ENCODE peak calls at places on chromosomes 6 and 20, in four cellular contexts. Z, N, M and C are unnamed samples.

GRCh38 chr6:126640356-126640755 is 300.4 kb downstream of the CENPW start:
- DNase-seq in Z (no peak), M (no peak), N (no peak), C (no peak)

GRCh38 chr20:63932606-63933160 is 23.5 kb downstream of the UCKL1 start:
- DNase-seq in Z (no peak), N (no peak), M (no peak), C (no peak)

GRCh38 chr6:110511401-110511800 is 35.0 kb upstream of the SLC22A16 start:
- DNase-seq in Z (no peak), N (no peak), M (peak), C (no peak)

GRCh38 chr6:156825475-156825874 is 48.3 kb downstream of the ARID1B start:
- DNase-seq in Z (no peak), N (no peak), M (no peak), C (no peak)

GRCh38 chr20:364905-365794 is 15.4 kb upstream of the TRIB3 start:
- DNase-seq in M (peak), Z (no peak), N (peak), C (no peak)

GRCh38 chr6:108598316-108598863 is 37.7 kb downstream of the FOXO3 start:
- DNase-seq in M (peak), N (peak), Z (peak), C (peak)

GRCh38 chr6:17629824-17630510 is 29.9 kb downstream of the FAM8A1 start:
- DNase-seq in M (no peak), N (no peak), Z (no peak), C (no peak)

GRCh38 chr6:56040271-56040670 is 164.9 kb upstream of the BMP5 start:
- DNase-seq in M (peak), N (peak), Z (no peak), C (no peak)

GRCh38 chr20:58160451-58161051 is 67.9 kb downstream of the ANKRD60 start:
- DNase-seq in M (no peak), N (peak), Z (no peak), C (no peak)

GRCh38 chr20:12936524-12936923 is 72.2 kb upstream of the SPTLC3 start:
- DNase-seq in M (peak), N (no peak), Z (no peak), C (no peak)

GRCh38 chr6:88840806-88841539 is 122.4 kb downstream of the RNGTT start:
- DNase-seq in N (peak), Z (no peak), M (no peak), C (no peak)

GRCh38 chr20:15857131-15857784 is 716.0 kb downstream of the KIF16B start:
- DNase-seq in M (no peak), Z (peak), N (no peak), C (peak)

GRCh38 chr20:10495173-10495572 is 60.1 kb downstream of the SLX4IP start:
- DNase-seq in N (no peak), M (no peak), Z (no peak), C (no peak)

GRCh38 chr6:32439708-32440214 is at the start of gene HLA-DRA:
- DNase-seq in Z (peak), N (peak), M (peak), C (peak)

GRCh38 chr6:108560463-108561308 is at the start of gene FOXO3:
- DNase-seq in M (peak), Z (no peak), N (peak), C (peak)

GRCh38 chr20:6886065-6886729 is 118.7 kb downstream of the BMP2 start:
- DNase-seq in N (no peak), M (no peak), Z (no peak), C (no peak)

GRCh38 chr6:130885392-130886192 is 58.4 kb downstream of the SMLR1 start:
- DNase-seq in Z (peak), N (peak), M (peak), C (peak)

GRCh38 chr20:37382539-37383120 is 36.7 kb downstream of the SRC start:
- DNase-seq in N (no peak), M (no peak), Z (no peak), C (no peak)

GRCh38 chr6:163652328-163652727 is 237.8 kb downstream of the QKI start:
- DNase-seq in M (no peak), Z (no peak), N (no peak), C (no peak)

GRCh38 chr6:108982154-108983113 is 112.2 kb downstream of the SESN1 start:
- DNase-seq in N (no peak), Z (no peak), M (no peak), C (no peak)

GRCh38 chr6:7390218-7390878 is 740 bp downstream of the RIOK1 start:
- DNase-seq in N (peak), Z (peak), M (no peak), C (no peak)

GRCh38 chr20:47790032-47790965 is 5.0 kb upstream of the SULF2 start:
- DNase-seq in Z (no peak), M (peak), N (peak), C (no peak)

GRCh38 chr6:158911746-158912158 is 88.2 kb downstream of the RSPH3 start:
- DNase-seq in N (no peak), Z (peak), M (peak), C (peak)

GRCh38 chr20:5835234-5835845 is 85.1 kb downstream of the SHLD1 start:
- DNase-seq in M (peak), Z (no peak), N (peak), C (no peak)

GRCh38 chr6:105785412-105785811 is 300.7 kb upstream of the PRDM1 start:
- DNase-seq in M (no peak), Z (no peak), N (no peak), C (no peak)

GRCh38 chr6:98590957-98591356 is 243.4 kb upstream of the POU3F2 start:
- DNase-seq in Z (no peak), N (no peak), M (no peak), C (no peak)

GRCh38 chr6:39855356-39855995 is 63.3 kb downstream of the DAAM2 start:
- DNase-seq in Z (no peak), M (no peak), N (peak), C (no peak)

GRCh38 chr6:131382646-131383045 is 190.4 kb upstream of the ARG1 start:
- DNase-seq in Z (no peak), M (no peak), N (no peak), C (no peak)

DNA sequence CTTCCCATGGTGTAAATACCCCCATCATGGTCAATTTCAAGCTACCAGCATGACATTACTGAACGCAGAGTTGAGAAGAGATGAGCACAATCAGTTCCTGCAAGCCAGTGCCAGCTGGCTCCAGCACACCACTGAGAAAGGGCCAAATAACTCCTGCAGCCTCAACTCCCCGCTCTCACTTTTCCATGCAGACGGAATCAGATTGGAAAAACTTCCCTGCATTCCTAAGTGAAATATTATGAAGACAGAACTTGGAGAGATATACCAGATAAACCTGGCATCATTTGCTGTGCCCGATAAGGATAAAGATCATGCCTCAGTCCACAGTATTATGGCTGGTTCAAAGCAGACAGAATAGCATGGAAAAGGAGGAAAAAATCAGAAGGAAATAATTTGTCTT is 56.7 kb downstream of the FILIP1 start:
- DNase-seq in N (no peak), Z (no peak), M (no peak), C (no peak)
- H3K4me3 ChIP-seq in N (no peak), Z (no peak), M (no peak), C (no peak)

DNA sequence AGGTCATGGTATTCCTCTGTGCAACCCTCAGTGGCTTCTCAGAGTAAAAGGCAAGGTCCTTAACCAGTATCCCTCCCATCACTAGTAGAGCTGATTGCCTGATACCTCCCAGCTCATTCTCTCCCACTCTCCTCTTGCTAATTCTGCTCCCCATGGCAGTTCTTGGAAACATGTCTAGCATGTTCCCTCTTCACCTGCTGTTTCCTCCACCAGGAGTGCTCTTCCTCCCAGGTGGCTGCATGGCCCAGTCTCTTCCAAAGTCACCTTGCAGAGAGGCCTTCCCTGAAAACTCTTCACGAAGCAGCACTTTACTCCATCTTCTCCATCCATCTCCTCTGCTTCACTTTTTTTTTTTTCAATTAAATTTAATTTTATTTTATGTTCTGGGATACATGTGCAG is 36.2 kb upstream of the OLIG3 start:
- DNase-seq in N (no peak), Z (no peak), M (no peak), C (no peak)
- TF ChIP-seq CTCF in N (no peak), Z (peak), M (no peak), C (no peak)

GRCh38 chr6:136284909-136285308 is 4.7 kb downstream of the BCLAF1 start:
- DNase-seq in N (peak), M (peak), Z (no peak), C (no peak)

GRCh38 chr6:136280032-136280609 is 9.5 kb downstream of the BCLAF1 start:
- DNase-seq in N (no peak), M (no peak), Z (no peak), C (no peak)

GRCh38 chr6:136288566-136289326 is 900 bp downstream of the BCLAF1 start:
- DNase-seq in N (peak), Z (peak), M (peak), C (peak)

GRCh38 chr6:136282906-136283305 is 6.7 kb downstream of the BCLAF1 start:
- DNase-seq in N (no peak), Z (no peak), M (no peak), C (no peak)
- H3K4me3 ChIP-seq in N (no peak), Z (no peak), M (no peak), C (no peak)

GRCh38 chr6:145137425-145137824 is 597.9 kb downstream of the EPM2A start:
- DNase-seq in M (peak), Z (no peak), N (peak), C (peak)
- TF ChIP-seq CTCF in M (peak), Z (no peak), N (peak), C (no peak)

DNA sequence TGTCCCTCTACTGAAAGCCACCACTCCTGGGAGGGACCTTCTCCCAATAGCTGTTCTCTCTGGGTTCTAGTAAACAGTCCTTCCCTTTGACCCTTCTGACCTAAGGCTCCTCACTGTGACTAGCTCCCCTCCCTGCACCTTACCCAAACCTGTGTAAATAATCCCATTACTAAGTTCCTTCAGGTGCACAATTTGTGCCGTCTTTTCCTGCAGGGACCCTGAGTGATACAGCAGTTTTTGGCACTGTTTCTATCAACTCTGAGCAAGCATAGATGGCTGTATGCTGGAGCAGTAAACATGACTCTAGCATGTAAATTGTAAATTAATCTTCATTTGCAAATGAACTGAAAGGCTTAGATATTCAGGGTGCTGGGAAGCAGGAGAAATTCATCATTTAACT is 118.0 kb downstream of the TCP11 start:
- DNase-seq in Z (no peak), M (no peak), N (no peak), C (no peak)
- H3K4me3 ChIP-seq in Z (no peak), M (no peak), N (no peak), C (no peak)

GRCh38 chr6:101386982-101387381 is 6.5 kb upstream of the GRIK2 start:
- DNase-seq in N (no peak), Z (no peak), M (peak), C (no peak)
- TF ChIP-seq CTCF in N (peak), Z (no peak), M (peak), C (no peak)

GRCh38 chr20:50387996-50388332 is 122.2 kb upstream of the PTPN1 start:
- DNase-seq in M (no peak), N (no peak), Z (no peak), C (no peak)

GRCh38 chr20:50386641-50386960 is 123.6 kb upstream of the PTPN1 start:
- DNase-seq in N (no peak), Z (no peak), M (no peak), C (no peak)

GRCh38 chr20:50387218-50387995 is 122.8 kb upstream of the PTPN1 start:
- DNase-seq in Z (no peak), M (no peak), N (no peak), C (no peak)

GRCh38 chr20:50388733-50389436 is 121.3 kb upstream of the PTPN1 start:
- DNase-seq in M (no peak), N (no peak), Z (no peak), C (no peak)

GRCh38 chr20:50385733-50386640 is 124.2 kb upstream of the PTPN1 start:
- DNase-seq in N (peak), Z (no peak), M (no peak), C (peak)
- H3K4me3 ChIP-seq in N (no peak), Z (no peak), M (no peak), C (no peak)

GRCh38 chr6:42566614-42567208 is 2.9 kb downstream of the UBR2 start:
- DNase-seq in N (no peak), Z (no peak), M (no peak), C (no peak)

GRCh38 chr6:42564496-42564890 is 664 bp downstream of the UBR2 start:
- DNase-seq in Z (no peak), M (peak), N (no peak), C (no peak)

GRCh38 chr6:42561986-42562385 is 1.8 kb upstream of the UBR2 start:
- DNase-seq in M (no peak), Z (no peak), N (no peak), C (no peak)

GRCh38 chr6:42562788-42563187 is 1.0 kb upstream of the UBR2 start:
- DNase-seq in Z (no peak), N (no peak), M (no peak), C (no peak)

GRCh38 chr6:42563697-42564495 is at the start of gene UBR2:
- DNase-seq in N (peak), M (peak), Z (peak), C (peak)
- TF ChIP-seq CTCF in N (peak), M (peak), Z (peak), C (peak)

GRCh38 chr6:36603222-36604089 is 9.3 kb downstream of the SRSF3 start:
- DNase-seq in M (no peak), Z (no peak), N (no peak), C (no peak)
- H3K4me3 ChIP-seq in M (no peak), Z (no peak), N (no peak), C (no peak)

DNA sequence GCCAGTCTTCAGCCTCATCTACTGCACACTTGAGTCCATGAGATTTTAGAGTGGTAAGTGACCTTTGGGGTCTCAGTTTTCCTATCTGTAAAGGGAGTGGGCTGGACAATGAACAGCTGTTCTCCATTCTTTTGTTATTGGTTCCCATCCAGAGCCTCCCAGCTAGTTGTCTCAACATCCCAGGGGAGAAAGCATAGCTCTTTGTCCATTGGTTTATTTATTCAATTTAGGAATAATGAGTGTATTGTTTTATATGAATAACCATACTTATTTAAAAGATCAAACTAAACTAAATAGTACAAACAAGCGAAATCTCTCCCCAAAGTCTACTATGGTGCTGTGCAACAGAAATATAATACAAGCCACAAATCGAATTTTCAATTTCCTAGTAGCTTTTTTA is 13.7 kb downstream of the PIGT start:
- DNase-seq in M (no peak), N (no peak), Z (no peak), C (no peak)
- TF ChIP-seq CTCF in M (no peak), N (no peak), Z (no peak), C (no peak)